ENCODE peak calls at places on chromosomes 11 and 22, in ten cellular contexts. B, L, V, K, F, Y, T, O, Q and W are unnamed samples.

GRCh38 chr11:65169164-65169641 is 830 bp upstream of the SPDYC start:
- DNase-seq in B (no peak), L (peak), V (no peak), K (peak), F (no peak), Y (no peak), T (no peak), O (no peak), Q (no peak), W (no peak)

GRCh38 chr11:83306385-83307080 is 20.4 kb upstream of the CCDC90B start:
- DNase-seq in B (no peak), L (no peak), V (no peak), K (no peak), F (no peak), Y (no peak), T (no peak), O (no peak), Q (peak), W (no peak)

GRCh38 chr22:42862045-42862734 is 5.1 kb upstream of the ARFGAP3 start:
- DNase-seq in B (no peak), L (no peak), V (no peak), K (no peak), F (no peak), Y (no peak), T (no peak), O (no peak), Q (no peak), W (no peak)

GRCh38 chr11:107250017-107250416 is 207.6 kb downstream of the CWF19L2 start:
- DNase-seq in B (no peak), L (no peak), V (no peak), K (no peak), F (no peak), Y (no peak), T (no peak), O (no peak), Q (peak), W (no peak)

GRCh38 chr11:2955896-2956476 is 26.8 kb upstream of the PHLDA2 start:
- DNase-seq in B (no peak), L (no peak), V (peak), K (no peak), F (no peak), Y (no peak), T (no peak), O (no peak), Q (peak), W (no peak)

GRCh38 chr22:24435323-24435645 is 7.9 kb downstream of the ADORA2A start:
- DNase-seq in B (no peak), L (no peak), V (no peak), K (no peak), F (no peak), Y (no peak), T (no peak), O (no peak), Q (no peak), W (no peak)

GRCh38 chr11:86735462-86736302 is 63.3 kb upstream of the ME3 start:
- DNase-seq in B (no peak), L (no peak), V (no peak), K (peak), F (no peak), Y (no peak), T (no peak), O (no peak), Q (no peak), W (no peak)

GRCh38 chr22:49274754-49275380 is 552.8 kb downstream of the BRD1 start:
- DNase-seq in B (no peak), L (peak), V (no peak), K (no peak), F (no peak), Y (no peak), T (no peak), O (no peak), Q (no peak), W (no peak)

GRCh38 chr11:16295592-16295991 is 60.8 kb downstream of the SOX6 start:
- DNase-seq in B (no peak), L (no peak), V (no peak), K (no peak), F (no peak), Y (no peak), T (no peak), O (no peak), Q (peak), W (no peak)

GRCh38 chr11:97544401-97544800 is 1154.6 kb downstream of the JRKL start:
- DNase-seq in B (no peak), L (no peak), V (no peak), K (peak), F (no peak), Y (no peak), T (no peak), O (no peak), Q (no peak), W (no peak)

GRCh38 chr11:925158-925495 is 543 bp upstream of the AP2A2 start:
- DNase-seq in B (no peak), L (no peak), V (no peak), K (no peak), F (no peak), Y (no peak), T (no peak), O (no peak), Q (peak), W (no peak)

GRCh38 chr11:927871-928270 is 2.2 kb downstream of the AP2A2 start:
- DNase-seq in B (no peak), L (no peak), V (no peak), K (no peak), F (no peak), Y (no peak), T (no peak), O (peak), Q (no peak), W (peak)

GRCh38 chr11:925496-926301 is at the start of gene AP2A2:
- DNase-seq in B (peak), L (peak), V (peak), K (peak), F (peak), Y (peak), T (peak), O (peak), Q (peak), W (peak)

GRCh38 chr11:924406-925157 is 1.1 kb upstream of the AP2A2 start:
- DNase-seq in B (no peak), L (no peak), V (no peak), K (no peak), F (no peak), Y (peak), T (no peak), O (no peak), Q (no peak), W (no peak)

DNA sequence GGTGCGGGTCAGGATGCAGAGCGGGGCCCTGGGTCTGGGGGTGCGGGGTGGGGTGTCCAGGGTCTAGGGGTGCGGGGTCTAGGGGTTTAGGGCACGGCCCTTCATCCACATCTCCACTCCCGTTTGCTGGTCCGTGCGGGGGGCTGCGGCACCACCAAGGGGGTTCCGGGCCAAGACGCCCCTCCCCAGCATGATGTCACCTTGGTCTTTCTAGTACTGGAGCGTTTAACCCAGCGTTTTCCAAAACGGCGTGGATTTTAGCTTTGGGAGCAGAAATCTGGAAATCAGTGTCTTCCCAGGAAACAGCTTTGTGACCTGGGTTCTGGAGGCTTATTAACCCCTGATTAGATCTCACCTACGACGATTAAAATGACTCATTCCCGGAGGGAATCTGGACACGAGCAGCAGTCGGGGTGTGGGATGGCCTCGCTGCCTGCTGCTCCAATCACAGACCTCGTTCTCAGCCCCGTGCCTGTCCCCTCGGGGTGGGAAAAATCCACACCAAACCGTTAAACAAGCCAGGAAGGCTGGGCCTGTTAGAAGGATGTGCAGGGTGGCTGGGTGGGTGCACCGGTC is 759 bp downstream of the AP2A2 start:
- DNase-seq in B (no peak), L (no peak), V (peak), K (peak), F (no peak), Y (no peak), T (no peak), O (no peak), Q (no peak), W (peak)
- H3K4me3 ChIP-seq in B (peak), L (peak), V (peak), K (peak), F (peak), Y (peak), T (peak), O (peak), Q (peak), W (peak)

GRCh38 chr11:123261345-123262106 is 66.5 kb upstream of the CLMP start:
- DNase-seq in B (peak), L (peak), V (peak), K (peak), F (peak), Y (peak), T (peak), O (peak), Q (peak), W (peak)
- H3K4me3 ChIP-seq in B (peak), L (peak), V (no peak), K (peak), F (no peak), Y (peak), T (peak), O (no peak), Q (peak), W (no peak)

DNA sequence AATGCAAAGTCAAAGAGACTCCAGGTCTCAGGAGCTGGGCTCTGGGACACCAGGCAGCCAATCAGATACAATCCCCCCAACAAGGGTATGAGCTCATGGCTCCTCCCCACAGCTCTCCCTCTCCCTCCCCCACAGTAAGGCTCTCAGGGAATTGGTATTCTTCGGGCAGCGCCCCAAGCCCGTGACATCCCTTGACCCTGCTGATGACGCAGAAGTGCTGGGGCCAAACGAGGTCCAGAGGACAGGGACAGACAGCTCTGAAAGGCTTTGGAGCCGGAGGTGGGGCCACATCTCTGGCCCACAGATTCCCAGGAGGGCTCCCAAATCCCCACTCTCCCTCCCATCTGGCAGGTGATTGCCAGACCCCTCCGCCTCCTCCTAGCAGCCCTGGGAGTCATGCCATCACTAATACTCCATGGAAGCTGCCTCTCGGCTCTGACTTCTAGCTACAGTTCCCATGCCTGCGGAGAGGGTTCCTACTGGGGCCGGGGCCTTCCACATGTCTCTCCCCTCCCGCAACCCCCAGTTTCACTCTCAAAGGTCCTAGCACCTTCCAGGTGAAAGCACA is 5.8 kb downstream of the USP2 start:
- DNase-seq in B (peak), L (no peak), V (peak), K (peak), F (no peak), Y (peak), T (no peak), O (no peak), Q (peak), W (no peak)
- H3K4me3 ChIP-seq in B (no peak), L (no peak), V (no peak), K (no peak), F (no peak), Y (no peak), T (peak), O (no peak), Q (no peak), W (no peak)

GRCh38 chr11:118633979-118634378 is 26.6 kb downstream of the PHLDB1 start:
- DNase-seq in B (no peak), L (no peak), V (no peak), K (no peak), F (no peak), Y (no peak), T (no peak), O (no peak), Q (no peak), W (no peak)

GRCh38 chr11:118635642-118636041 is 28.2 kb downstream of the PHLDB1 start:
- DNase-seq in B (no peak), L (no peak), V (no peak), K (no peak), F (no peak), Y (no peak), T (no peak), O (no peak), Q (no peak), W (no peak)

GRCh38 chr11:118633319-118633690 is 25.9 kb downstream of the PHLDB1 start:
- DNase-seq in B (no peak), L (no peak), V (no peak), K (no peak), F (no peak), Y (no peak), T (no peak), O (no peak), Q (peak), W (no peak)

GRCh38 chr11:118635237-118635591 is 27.8 kb downstream of the PHLDB1 start:
- DNase-seq in B (no peak), L (no peak), V (no peak), K (no peak), F (no peak), Y (no peak), T (no peak), O (no peak), Q (no peak), W (no peak)

DNA sequence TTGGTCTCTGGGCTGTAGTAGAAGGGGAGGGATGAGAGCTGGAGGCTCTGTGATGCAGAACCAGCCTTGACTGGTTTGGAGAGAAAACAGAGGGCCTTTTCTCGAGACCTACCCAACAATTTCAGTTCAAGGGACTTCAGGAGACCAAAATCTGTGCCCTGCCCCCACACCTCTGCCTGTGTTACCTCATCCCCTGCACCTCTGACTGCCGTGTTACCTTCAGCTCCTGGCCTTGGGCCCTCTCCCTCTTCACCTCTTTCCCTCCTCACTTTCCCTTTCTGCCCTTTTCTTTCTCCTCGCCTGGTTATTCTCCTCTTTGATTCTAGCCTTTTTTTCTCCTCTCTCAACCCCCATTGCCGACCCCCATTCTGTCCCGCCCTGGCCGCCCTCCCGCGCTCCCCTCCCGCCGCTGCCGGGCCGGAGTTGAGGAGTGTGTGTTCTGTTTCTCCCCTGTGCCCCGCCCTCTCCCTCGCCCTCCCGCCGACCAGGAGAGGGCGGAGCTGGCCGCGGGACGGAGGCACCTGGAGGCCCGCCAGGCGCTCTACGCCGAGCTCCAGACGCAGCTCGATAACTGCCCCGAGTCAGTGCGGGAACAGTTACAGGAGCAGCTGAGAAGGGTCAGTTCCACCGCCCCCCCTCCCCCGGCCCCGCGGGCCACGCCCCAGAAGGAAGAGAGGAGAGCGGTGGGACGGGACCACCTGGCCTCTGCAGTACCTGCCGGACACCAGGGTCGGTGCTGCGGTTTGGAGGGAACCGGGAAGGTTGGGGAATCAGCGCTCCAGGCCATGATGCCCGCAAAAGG is 27.2 kb downstream of the PHLDB1 start:
- DNase-seq in B (peak), L (no peak), V (peak), K (peak), F (no peak), Y (peak), T (peak), O (no peak), Q (peak), W (no peak)
- H3K4me3 ChIP-seq in B (peak), L (no peak), V (peak), K (no peak), F (no peak), Y (peak), T (peak), O (no peak), Q (peak), W (no peak)

DNA sequence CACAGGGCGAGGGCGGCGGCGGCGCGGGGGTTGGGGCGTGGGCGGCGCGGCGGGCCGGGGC is at the start of gene RTN4R:
- DNase-seq in B (no peak), L (no peak), V (no peak), K (no peak), F (no peak), Y (no peak), T (no peak), O (no peak), Q (no peak), W (no peak)
- H3K4me3 ChIP-seq in B (peak), L (peak), V (peak), K (peak), F (no peak), Y (peak), T (peak), O (peak), Q (peak), W (peak)

GRCh38 chr22:44459041-44459440 is 39.0 kb downstream of the RTL6 start:
- DNase-seq in B (no peak), L (peak), V (no peak), K (no peak), F (peak), Y (no peak), T (peak), O (no peak), Q (no peak), W (no peak)
- H3K4me3 ChIP-seq in B (no peak), L (no peak), V (no peak), K (no peak), F (no peak), Y (no peak), T (no peak), O (no peak), Q (no peak), W (no peak)

GRCh38 chr22:35352214-35353111 is 28.4 kb upstream of the HMOX1 start:
- DNase-seq in B (peak), L (peak), V (peak), K (no peak), F (no peak), Y (peak), T (peak), O (no peak), Q (peak), W (peak)
- H3K4me3 ChIP-seq in B (no peak), L (no peak), V (no peak), K (no peak), F (no peak), Y (no peak), T (no peak), O (peak), Q (no peak), W (no peak)

GRCh38 chr11:67455054-67455453 is at the start of gene CABP4:
- DNase-seq in B (no peak), L (no peak), V (no peak), K (no peak), F (no peak), Y (no peak), T (no peak), O (no peak), Q (no peak), W (no peak)
- H3K4me3 ChIP-seq in B (no peak), L (no peak), V (no peak), K (no peak), F (no peak), Y (no peak), T (no peak), O (no peak), Q (no peak), W (no peak)

DNA sequence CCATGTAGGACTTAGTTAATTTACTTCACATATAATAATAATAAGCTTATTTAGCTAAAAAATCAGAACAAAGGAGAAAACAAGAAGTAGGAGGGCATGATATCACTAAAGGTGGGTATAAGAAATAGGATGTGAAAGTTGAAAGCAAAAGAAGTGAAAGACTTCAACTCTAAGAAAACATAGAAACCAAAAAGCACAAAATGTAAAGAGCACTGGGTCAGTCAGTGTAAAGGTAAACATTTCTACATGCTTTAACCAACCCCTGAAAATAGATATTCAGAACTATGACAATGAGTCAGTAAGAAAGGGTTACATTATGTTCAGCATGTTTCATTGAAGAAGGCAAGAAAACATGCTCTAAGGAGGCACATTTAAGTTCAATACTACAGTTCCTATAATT is 298.8 kb downstream of the SWAP70 start:
- DNase-seq in B (no peak), L (no peak), V (no peak), K (no peak), F (no peak), Y (no peak), T (no peak), O (no peak), Q (no peak), W (no peak)
- H3K4me3 ChIP-seq in B (no peak), L (no peak), V (no peak), K (no peak), F (no peak), Y (no peak), T (no peak), O (no peak), Q (no peak), W (no peak)